ENCODE peak calls at places on chromosomes 3 and 15, in nine cellular contexts. G, Y, B, R, F, A, W, N and D are unnamed samples.

GRCh38 chr3:14425574-14426304 is 23.3 kb downstream of the SLC6A6 start:
- DNase-seq in G (no peak), Y (peak), B (no peak), R (no peak), F (peak), A (peak), W (no peak), N (no peak), D (no peak)

GRCh38 chr3:10366681-10367101 is 45.8 kb upstream of the SEC13 start:
- DNase-seq in G (no peak), Y (peak), B (no peak), R (no peak), F (no peak), A (no peak), W (no peak), N (peak), D (peak)

GRCh38 chr3:46662771-46663551 is 30.5 kb downstream of the ALS2CL start:
- DNase-seq in G (peak), Y (peak), B (peak), R (peak), F (no peak), A (no peak), W (no peak), N (peak), D (no peak)

GRCh38 chr15:101031203-101031602 is 112.0 kb downstream of the LRRK1 start:
- DNase-seq in G (peak), Y (no peak), B (no peak), R (no peak), F (no peak), A (peak), W (no peak), N (no peak), D (peak)

GRCh38 chr15:63836579-63836978 is 2.8 kb upstream of the HERC1 start:
- DNase-seq in G (no peak), Y (no peak), B (no peak), R (no peak), F (no peak), A (no peak), W (no peak), N (no peak), D (no peak)

GRCh38 chr3:170976190-170976519 is 50.4 kb downstream of the SLC2A2 start:
- DNase-seq in G (no peak), Y (no peak), B (no peak), R (no peak), F (no peak), A (no peak), W (no peak), N (no peak), D (no peak)

GRCh38 chr3:105365536-105366301 is 990 bp upstream of the ALCAM start:
- DNase-seq in G (peak), Y (peak), B (no peak), R (peak), F (no peak), A (no peak), W (no peak), N (no peak), D (no peak)

GRCh38 chr3:196323723-196324122 is 5.7 kb upstream of the DYNLT2B start:
- DNase-seq in G (no peak), Y (peak), B (no peak), R (no peak), F (no peak), A (no peak), W (no peak), N (no peak), D (no peak)

GRCh38 chr3:136861890-136862610 is at the start of gene NCK1:
- DNase-seq in G (peak), Y (peak), B (peak), R (peak), F (peak), A (peak), W (peak), N (peak), D (peak)

GRCh38 chr15:29129221-29129620 is 140.4 kb downstream of the NSMCE3 start:
- DNase-seq in G (no peak), Y (no peak), B (peak), R (no peak), F (no peak), A (no peak), W (no peak), N (no peak), D (no peak)